ENCODE peak calls at places on chromosomes 5 and 9, in five cellular contexts. H, I, F, D and V are unnamed samples.

GRCh38 chr5:14414007-14414406 is 167.6 kb upstream of the OTULINL start:
- DNase-seq in D (peak; percentile 41), H (no peak), F (no peak), I (no peak), V (no peak)

GRCh38 chr5:138523406-138523805 is 19.6 kb downstream of the ETF1 start:
- DNase-seq in I (no peak), F (no peak), D (no peak), H (no peak), V (no peak)

GRCh38 chr5:83430130-83431010 is 41.2 kb upstream of the VCAN start:
- DNase-seq in I (peak; percentile 53), H (peak; percentile 51), F (peak; percentile 57), D (peak; percentile 38), V (peak; percentile 72)

GRCh38 chr5:95727764-95728191 is 3.4 kb upstream of the RHOBTB3 start:
- DNase-seq in I (peak; percentile 41), D (peak; percentile 85), H (no peak), F (no peak), V (no peak)

GRCh38 chr9:17462869-17463464 is 115.9 kb upstream of the SH3GL2 start:
- DNase-seq in D (peak; percentile 69), H (peak; percentile 9), I (peak; percentile 57), F (no peak), V (peak; percentile 46)

GRCh38 chr5:9269024-9269423 is 276.9 kb downstream of the SEMA5A start:
- DNase-seq in F (no peak), D (no peak), H (no peak), I (no peak), V (peak; percentile 75)

GRCh38 chr5:165504716-165505115 is 1999.3 kb downstream of the MAT2B start:
- DNase-seq in D (no peak), F (no peak), I (no peak), H (no peak), V (no peak)

GRCh38 chr5:74017786-74018211 is 391.8 kb downstream of the ARHGEF28 start:
- DNase-seq in H (no peak), D (peak; percentile 80), F (peak; percentile 43), I (peak; percentile 91), V (peak; percentile 96)

GRCh38 chr9:133939845-133940244 is 52.3 kb downstream of the VAV2 start:
- DNase-seq in F (no peak), H (no peak), D (no peak), I (no peak), V (no peak)

GRCh38 chr9:6413365-6414263 is 615 bp downstream of the UHRF2 start:
- DNase-seq in D (peak; percentile 69), I (peak; percentile 18), F (peak; percentile 54), H (peak; percentile 22), V (no peak)